ENCODE peak calls at places on chromosomes 4 and X, in six cellular contexts. J, L, H, P, A and C are unnamed samples.
A peak's percentile ranks its signal among the peaks of the same experiment; 100 is the strongest.

GRCh38 chrX:119427024-119427794 is 28.1 kb downstream of the SLC25A43 start:
- DNase-seq in J (no peak), L (no peak), H (no peak), P (no peak), A (no peak), C (no peak)

GRCh38 chr4:155552180-155552579 is 114.5 kb upstream of the GUCY1A1 start:
- DNase-seq in J (no peak), L (no peak), H (no peak), P (no peak), A (no peak), C (no peak)

GRCh38 chr4:3233391-3234071 is 15.4 kb upstream of the MSANTD1 start:
- DNase-seq in J (no peak), L (no peak), H (no peak), P (no peak), A (no peak), C (no peak)

GRCh38 chr4:173242466-173243250 is 74.0 kb downstream of the GALNT7 start:
- DNase-seq in J (no peak), L (no peak), H (peak; percentile 46), P (no peak), A (no peak), C (no peak)

GRCh38 chr4:115229873-115230272 is 116.5 kb upstream of the NDST4 start:
- DNase-seq in J (no peak), L (no peak), H (no peak), P (no peak), A (no peak), C (no peak)

GRCh38 chr4:159455675-159456235 is 352.9 kb downstream of the RAPGEF2 start:
- DNase-seq in J (no peak), L (peak; percentile 31), H (peak; percentile 77), P (peak; percentile 23), A (no peak), C (no peak)

GRCh38 chr4:1982124-1983052 is 26.4 kb downstream of the NELFA start:
- DNase-seq in J (no peak), L (no peak), H (no peak), P (no peak), A (no peak), C (no peak)

GRCh38 chrX:70168238-70169188 is 8.8 kb upstream of the DGAT2L6 start:
- DNase-seq in J (no peak), L (peak; percentile 22), H (peak; percentile 39), P (no peak), A (no peak), C (no peak)

GRCh38 chr4:146960634-146961033 is 15.0 kb upstream of the TTC29 start:
- DNase-seq in J (no peak), L (no peak), H (no peak), P (no peak), A (no peak), C (no peak)

GRCh38 chr4:151833174-151833573 is 72.4 kb upstream of the GATB start:
- DNase-seq in J (no peak), L (no peak), H (no peak), P (no peak), A (no peak), C (no peak)

GRCh38 chr4:40672528-40673522 is 43.2 kb upstream of the RBM47 start:
- DNase-seq in J (no peak), L (no peak), H (peak; percentile 98), P (peak; percentile 83), A (peak; percentile 61), C (peak; percentile 62)

GRCh38 chr4:81527709-81528108 is 56.0 kb upstream of the RASGEF1B start:
- DNase-seq in J (no peak), L (no peak), H (no peak), P (no peak), A (no peak), C (no peak)

GRCh38 chrX:95956780-95957179 is 727.9 kb upstream of the DIAPH2 start:
- DNase-seq in J (no peak), L (no peak), H (no peak), P (no peak), A (no peak), C (no peak)

GRCh38 chrX:40107291-40108083 is 9.7 kb upstream of the BCOR start:
- DNase-seq in J (no peak), L (no peak), H (no peak), P (no peak), A (peak; percentile 87), C (peak; percentile 81)

GRCh38 chrX:15674514-15674898 is 9.9 kb upstream of the CLTRN start:
- DNase-seq in J (peak; percentile 96), L (peak; percentile 71), H (peak; percentile 77), P (no peak), A (peak; percentile 98), C (peak; percentile 96)